ENCODE peak calls at places on chromosomes 3 and 15, in six cellular contexts. A is GM23248, J is PC-3, O is MM.1S, B is HepG2, K is astrocyte. U is an unnamed sample.

GRCh38 chr15:101014276-101014675 is 95.1 kb downstream of the LRRK1 start:
- DNase-seq in K (no peak), B (no peak), J (no peak), A (no peak), O (no peak), U (no peak)

GRCh38 chr15:77821188-77821958 is 188.7 kb upstream of the LINGO1 start:
- DNase-seq in A (peak; percentile 79), O (peak; percentile 57), K (peak; percentile 27), J (peak; percentile 54), B (peak; percentile 24), U (no peak)

GRCh38 chr15:99282129-99282528 is 30.8 kb downstream of the LRRC28 start:
- DNase-seq in K (no peak), J (peak; percentile 4), A (no peak), B (no peak), O (no peak), U (peak; percentile 62)

GRCh38 chr15:66841953-66842681 is 140.1 kb downstream of the SMAD6 start:
- DNase-seq in B (peak; percentile 54), J (peak; percentile 82), O (no peak), K (peak; percentile 83), A (peak; percentile 98), U (no peak)

GRCh38 chr15:60548101-60548500 is 69.2 kb upstream of the ICE2 start:
- DNase-seq in J (no peak), B (no peak), A (no peak), K (no peak), O (peak; percentile 64), U (no peak)

GRCh38 chr15:77518458-77518857 is 97.8 kb downstream of the HMG20A start:
- DNase-seq in A (no peak), K (no peak), B (no peak), O (no peak), J (no peak), U (no peak)

GRCh38 chr3:196096382-196096953 is 14.6 kb upstream of the TFRC start:
- DNase-seq in O (peak; percentile 98), J (no peak), K (no peak), B (no peak), A (peak; percentile 8), U (no peak)

GRCh38 chr15:56428821-56429458 is 36.0 kb downstream of the MNS1 start:
- DNase-seq in J (peak; percentile 53), O (peak; percentile 49), K (peak; percentile 15), A (peak; percentile 58), B (peak; percentile 32), U (peak; percentile 22)

GRCh38 chr3:57911588-57911987 is 96.6 kb upstream of the FLNB start:
- DNase-seq in A (peak; percentile 44), B (peak; percentile 15), J (peak; percentile 62), K (peak; percentile 28), O (no peak), U (no peak)

GRCh38 chr3:128281461-128282367 is 128.4 kb downstream of the EEFSEC start:
- DNase-seq in O (no peak), K (no peak), B (no peak), J (no peak), A (no peak), U (no peak)

GRCh38 chr15:47505712-47506542 is 211.4 kb upstream of the SEMA6D start:
- DNase-seq in O (no peak), K (no peak), J (no peak), B (no peak), A (peak; percentile 37), U (peak; percentile 40)

GRCh38 chr15:57521503-57521902 is 70.2 kb upstream of the MYZAP start:
- DNase-seq in K (no peak), O (no peak), A (no peak), B (no peak), J (no peak), U (no peak)

GRCh38 chr3:104273046-104273649 is 1093.6 kb upstream of the ALCAM start:
- DNase-seq in A (peak; percentile 60), K (peak; percentile 18), O (peak; percentile 23), B (peak; percentile 31), J (peak; percentile 69), U (peak; percentile 8)

GRCh38 chr15:40292246-40292645 is 9.4 kb upstream of the ANKRD63 start:
- DNase-seq in A (no peak), J (no peak), O (no peak), K (no peak), B (no peak), U (no peak)

GRCh38 chr15:75231836-75232235 is 26.3 kb upstream of the GOLGA6C start:
- DNase-seq in K (no peak), B (no peak), J (no peak), A (no peak), O (no peak), U (no peak)

GRCh38 chr3:67305160-67305559 is 307.1 kb downstream of the KBTBD8 start:
- DNase-seq in B (no peak), J (no peak), K (no peak), A (no peak), O (no peak), U (no peak)

GRCh38 chr3:59818033-59818936 is 768.5 kb upstream of the CFAP20DC start:
- DNase-seq in B (no peak), J (peak; percentile 96), A (peak; percentile 99), K (peak; percentile 98), O (no peak), U (no peak)

GRCh38 chr15:80931721-80932609 is 57.7 kb downstream of the MESD start:
- DNase-seq in K (no peak), A (no peak), O (no peak), B (no peak), J (no peak), U (no peak)

GRCh38 chr3:115279939-115280338 is 132.9 kb upstream of the ZBTB20 start:
- DNase-seq in K (peak; percentile 63), A (peak; percentile 88), B (no peak), J (no peak), O (no peak), U (no peak)

GRCh38 chr3:188643736-188644135 is 489.8 kb downstream of the LPP start:
- DNase-seq in B (no peak), A (no peak), K (no peak), J (no peak), O (no peak), U (no peak)

GRCh38 chr3:139134678-139135372 is 90.1 kb upstream of the PRR23C start:
- DNase-seq in A (no peak), O (no peak), B (no peak), K (no peak), J (peak; percentile 3), U (no peak)

GRCh38 chr3:158773845-158774542 is 27.9 kb upstream of the MFSD1 start:
- DNase-seq in J (peak; percentile 74), O (no peak), A (no peak), B (no peak), K (peak; percentile 72), U (no peak)

GRCh38 chr3:182238141-182238540 is 526.4 kb downstream of the SOX2 start:
- DNase-seq in A (no peak), O (no peak), J (no peak), B (no peak), K (peak; percentile 80), U (no peak)

GRCh38 chr3:3209714-3210113 is 30.2 kb upstream of the CRBN start:
- DNase-seq in B (no peak), O (no peak), K (no peak), J (no peak), A (no peak), U (no peak)

GRCh38 chr15:29066848-29067247 is 181.1 kb downstream of the APBA2 start:
- DNase-seq in B (no peak), K (no peak), A (no peak), J (no peak), O (no peak), U (no peak)

GRCh38 chr3:151009981-151010380 is 37.5 kb upstream of the CLRN1 start:
- DNase-seq in O (no peak), B (no peak), J (no peak), A (peak; percentile 3), K (no peak), U (no peak)

GRCh38 chr15:79987969-79988368 is 17.0 kb upstream of the BCL2A1 start:
- DNase-seq in A (no peak), K (no peak), B (no peak), O (no peak), J (no peak), U (no peak)

GRCh38 chr3:171967932-171968678 is 71.3 kb upstream of the FNDC3B start:
- DNase-seq in K (peak; percentile 100), O (no peak), B (no peak), A (peak; percentile 50), J (peak; percentile 18), U (no peak)

GRCh38 chr15:64928626-64929220 is 17.0 kb downstream of the ANKDD1A start:
- DNase-seq in O (no peak), B (no peak), A (no peak), J (no peak), K (no peak), U (no peak)

GRCh38 chr3:187132666-187133065 is 6.6 kb downstream of the RPL39L start:
- DNase-seq in B (no peak), J (peak; percentile 21), K (no peak), O (no peak), A (no peak), U (no peak)
- H3K9ac ChIP-seq in B (no peak overlapping the region), J (no peak overlapping the region), K (no peak overlapping the region), O (no peak overlapping the region), A (no peak overlapping the region), U (no peak overlapping the region)

GRCh38 chr3:136891934-136892855 is 30.2 kb downstream of the NCK1 start:
- DNase-seq in A (no peak), B (no peak), O (no peak), K (no peak), J (no peak), U (no peak)
- H3K9me3 ChIP-seq in A (no peaks in the 10 kb centered on the region), B (no peaks in the 10 kb centered on the region), O (no peaks in the 10 kb centered on the region), K (no peaks in the 10 kb centered on the region), J (no peaks in the 10 kb centered on the region), U (peaks cover 16% of the 10 kb centered on the region)

GRCh38 chr15:83285284-83285978 is 967 bp upstream of the BNC1 start:
- DNase-seq in B (no peak), J (no peak), O (no peak), K (no peak), A (peak; percentile 11), U (no peak)
- TF ChIP-seq EZH2 in B (no peak), J (no peak), O (no peak), K (no peak), A (no peak), U (no peak)

DNA sequence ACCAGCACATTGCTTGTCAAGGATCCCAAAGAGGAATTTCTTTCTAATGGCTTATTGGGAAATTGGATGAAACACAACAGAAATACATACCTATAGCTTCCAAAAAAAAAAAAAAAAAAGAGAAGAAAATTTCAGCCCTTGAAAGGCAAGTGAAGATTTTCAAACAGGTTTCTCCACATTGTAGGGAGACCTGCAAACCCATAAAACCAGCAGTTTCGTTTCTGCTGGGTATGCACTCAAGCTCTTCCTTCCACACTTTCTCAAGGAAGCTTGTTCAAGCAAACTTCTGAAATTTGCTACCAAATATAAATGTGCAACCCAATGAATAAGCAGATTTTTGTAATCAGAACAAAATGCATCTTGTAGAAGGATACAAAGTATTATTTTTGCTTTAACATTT is 15.9 kb upstream of the SH3BP5 start:
- DNase-seq in A (no peak), O (peak; percentile 27), B (no peak), J (peak; percentile 49), K (no peak), U (no peak)
- H3K9ac ChIP-seq in A (no peak overlapping the region), O (no peak overlapping the region), B (no peak overlapping the region), J (no peak overlapping the region), K (no peak overlapping the region), U (no peak overlapping the region)

GRCh38 chr3:112845772-112846171 is 892 bp downstream of the CD200R1L start:
- DNase-seq in B (no peak), O (no peak), K (no peak), J (no peak), A (no peak), U (no peak)
- H3K9me3 ChIP-seq in B (peaks cover 2% of the 10 kb centered on the region), O (no peaks in the 10 kb centered on the region), K (no peaks in the 10 kb centered on the region), J (peaks cover 5% of the 10 kb centered on the region), A (no peaks in the 10 kb centered on the region), U (no peaks in the 10 kb centered on the region)